ENCODE peak calls at places on chromosomes 13 and 19, in four cellular contexts. N is fibroblast of villous mesenchyme; Y is activated CD8-positive, alpha-beta memory T cell treated with anti-CD3 and anti-CD28 coated beads, Interleukin-2, amount 10 ng/mL, durations not matched to agents 7 days and 5 days; K is adipocyte. U is an unnamed sample.

GRCh38 chr19:3798137-3798536 is 12.0 kb upstream of the MATK start:
- DNase-seq in N (no peak), Y (peak; percentile 79), K (no peak), U (no peak)

GRCh38 chr19:7197760-7198696 is 96.2 kb downstream of the INSR start:
- DNase-seq in N (peak; percentile 92), Y (peak; percentile 93), K (peak; percentile 98), U (peak; percentile 89)

GRCh38 chr13:74206061-74206561 is 71.9 kb upstream of the KLF12 start:
- DNase-seq in N (peak; percentile 57), Y (no peak), K (peak; percentile 83), U (no peak)

GRCh38 chr19:49475191-49475932 is 1.3 kb downstream of the FLT3LG start:
- DNase-seq in N (no peak), Y (no peak), K (no peak), U (no peak)

GRCh38 chr19:14786421-14786851 is 8.1 kb upstream of the ADGRE2 start:
- DNase-seq in N (peak; percentile 34), Y (no peak), K (no peak), U (no peak)

GRCh38 chr19:15185188-15185587 is 15.6 kb downstream of the NOTCH3 start:
- DNase-seq in N (no peak), Y (no peak), K (no peak), U (no peak)

GRCh38 chr13:48776396-48776795 is 122.7 kb downstream of the CYSLTR2 start:
- DNase-seq in N (peak; percentile 56), Y (no peak), K (peak; percentile 44), U (no peak)

GRCh38 chr19:14183741-14184395 is 22.1 kb downstream of the ADGRL1 start:
- DNase-seq in N (no peak), Y (no peak), K (no peak), U (no peak)

GRCh38 chr13:71758823-71759222 is 108.2 kb downstream of the DACH1 start:
- DNase-seq in N (no peak), Y (no peak), K (no peak), U (no peak)

GRCh38 chr13:24032674-24033073 is 127.8 kb upstream of the SPATA13 start:
- DNase-seq in N (no peak), Y (no peak), K (peak; percentile 47), U (no peak)

GRCh38 chr13:38409771-38410170 is 60.1 kb downstream of the UFM1 start:
- DNase-seq in N (no peak), Y (no peak), K (no peak), U (no peak)

GRCh38 chr13:30713133-30713532 is 22.2 kb upstream of the ALOX5AP start:
- DNase-seq in N (peak; percentile 34), Y (peak; percentile 52), K (no peak), U (no peak)

GRCh38 chr19:36686365-36687213 is 823 bp upstream of the ZNF567 start:
- DNase-seq in N (peak; percentile 7), Y (no peak), K (no peak), U (peak; percentile 15)

GRCh38 chr13:28497143-28497876 is 2.4 kb upstream of the FLT1 start:
- DNase-seq in N (peak; percentile 57), Y (no peak), K (no peak), U (no peak)

GRCh38 chr13:50375792-50376191 is 360.5 kb downstream of the KCNRG start:
- DNase-seq in N (peak; percentile 25), Y (no peak), K (peak; percentile 84), U (no peak)

GRCh38 chr19:6108721-6109633 is 1.3 kb downstream of the RFX2 start:
- DNase-seq in N (peak; percentile 53), Y (peak; percentile 50), K (peak; percentile 83), U (no peak)

GRCh38 chr13:98622926-98623325 is 46.0 kb upstream of the STK24 start:
- DNase-seq in N (no peak), Y (no peak), K (no peak), U (no peak)

GRCh38 chr19:3644351-3645066 is 17.9 kb upstream of the CACTIN start:
- DNase-seq in N (no peak), Y (no peak), K (no peak), U (no peak)

GRCh38 chr13:67229438-67230242 is 496 bp downstream of the PCDH9 start:
- DNase-seq in N (peak; percentile 1), Y (no peak), K (no peak), U (no peak)

GRCh38 chr19:19627442-19627715 is 641 bp downstream of the LPAR2 start:
- DNase-seq in N (no peak), Y (no peak), K (no peak), U (no peak)

GRCh38 chr19:49362048-49362925 is at the start of gene TEAD2:
- DNase-seq in N (peak; percentile 66), Y (no peak), K (peak; percentile 86), U (no peak)

GRCh38 chr13:40982772-40983171 is 36.3 kb downstream of the ELF1 start:
- DNase-seq in N (peak; percentile 83), Y (peak; percentile 81), K (peak; percentile 26), U (peak; percentile 28)

GRCh38 chr19:46975918-46976782 is 43.5 kb upstream of the NPAS1 start:
- DNase-seq in N (peak; percentile 93), Y (no peak), K (peak; percentile 98), U (no peak)

GRCh38 chr19:36377541-36378178 is 1.3 kb downstream of the ZFP14 start:
- DNase-seq in N (no peak), Y (no peak), K (peak; percentile 9), U (no peak)

GRCh38 chr19:41844601-41845000 is at the start of gene LYPD4:
- DNase-seq in N (no peak), Y (no peak), K (no peak), U (no peak)

GRCh38 chr13:112457485-112457884 is 81.3 kb downstream of the SPACA7 start:
- DNase-seq in N (no peak), Y (peak; percentile 22), K (no peak), U (no peak)